ENCODE peak calls at places on chromosome X, in ten cellular contexts. E is dorsolateral prefrontal cortex; M is head of caudate nucleus; A is RPMI7951; T is NCI-H146; P is astrocyte; L is activated CD4-positive, alpha-beta T cell treated with anti-CD3 and anti-CD28 coated beads, Interleukin-2, amount 50 U/mL, for 24 hours; Z is fibroblast of pulmonary artery; D is smooth muscle cell of the brain vasculature; W is A549. H is an unnamed sample.

GRCh38 chrX:151713859-151714258 is 2.0 kb upstream of the FATE1 start:
- DNase-seq in A (peak), M (peak), W (peak), D (no peak), T (no peak), L (no peak), Z (peak), E (no peak), P (no peak), H (peak)

GRCh38 chrX:3526084-3526483 is 179.6 kb upstream of the MXRA5 start:
- DNase-seq in A (peak), E (no peak), L (no peak), Z (peak), W (no peak), T (no peak), M (no peak), D (no peak), P (peak), H (no peak)

GRCh38 chrX:15977644-15978043 is 123.0 kb upstream of the AP1S2 start:
- DNase-seq in M (no peak), L (no peak), P (no peak), Z (no peak), T (no peak), E (no peak), W (no peak), A (no peak), D (no peak), H (no peak)

GRCh38 chrX:8848921-8849320 is 47.7 kb upstream of the FAM9A start:
- DNase-seq in M (no peak), P (peak), A (peak), Z (peak), T (no peak), E (no peak), L (no peak), W (no peak), D (no peak), H (no peak)

GRCh38 chrX:49192722-49193328 is 6.7 kb upstream of the PRICKLE3 start:
- DNase-seq in L (no peak), E (no peak), A (peak), P (no peak), T (no peak), Z (peak), W (no peak), M (peak), D (no peak), H (no peak)

GRCh38 chrX:17805120-17805519 is 56.0 kb downstream of the RAI2 start:
- DNase-seq in D (no peak), T (no peak), L (no peak), E (no peak), P (no peak), Z (no peak), M (no peak), W (no peak), A (no peak), H (no peak)

GRCh38 chrX:147741776-147742175 is 169.9 kb upstream of the FMR1 start:
- DNase-seq in T (no peak), W (no peak), P (no peak), M (no peak), D (no peak), A (no peak), L (no peak), E (peak), Z (no peak), H (no peak)

GRCh38 chrX:19824603-19825002 is 62.8 kb downstream of the SH3KBP1 start:
- DNase-seq in D (no peak), T (no peak), P (peak), A (peak), L (no peak), M (no peak), E (no peak), W (no peak), Z (no peak), H (no peak)

GRCh38 chrX:103464774-103465117 is 54.5 kb downstream of the RAB40A start:
- DNase-seq in A (peak), W (peak), E (peak), D (peak), Z (peak), T (peak), L (peak), M (peak), P (peak), H (peak)

GRCh38 chrX:101759000-101759399 is 99.3 kb upstream of the ARMCX2 start:
- DNase-seq in Z (peak), P (peak), L (peak), M (peak), A (peak), W (peak), E (no peak), D (peak), T (peak), H (no peak)

GRCh38 chrX:153333821-153334653 is at the start of gene ZNF275:
- DNase-seq in W (peak), T (peak), P (peak), A (peak), M (peak), L (peak), D (peak), E (peak), Z (peak), H (no peak)

GRCh38 chrX:42934020-42934701 is 156.2 kb upstream of the PPP1R2C start:
- DNase-seq in L (no peak), A (no peak), P (no peak), E (no peak), M (no peak), Z (no peak), D (no peak), W (no peak), T (no peak), H (no peak)

GRCh38 chrX:13940646-13941045 is 89.0 kb downstream of the GEMIN8 start:
- DNase-seq in A (no peak), T (no peak), P (no peak), D (no peak), Z (no peak), E (no peak), W (no peak), M (no peak), L (no peak), H (no peak)